ENCODE peak calls at places on chromosomes 2 and 18, in eight cellular contexts. F, P, H, V, Y, A, G and O are unnamed samples.
A peak's percentile ranks its signal among the peaks of the same experiment; 100 is the strongest.

GRCh38 chr2:208820289-208820688 is 413.7 kb downstream of the PTH2R start:
- DNase-seq in F (peak; percentile 51), P (peak; percentile 59), H (peak; percentile 56), V (no peak), Y (no peak), A (no peak), G (no peak), O (no peak)

GRCh38 chr2:192016265-192016664 is 169.4 kb upstream of the CAVIN2 start:
- DNase-seq in F (no peak), P (peak; percentile 72), H (no peak), V (peak; percentile 62), Y (no peak), A (no peak), G (no peak), O (no peak)

GRCh38 chr2:101630224-101630949 is 67.1 kb upstream of the MAP4K4 start:
- DNase-seq in F (no peak), P (peak; percentile 93), H (no peak), V (no peak), Y (no peak), A (no peak), G (no peak), O (no peak)

GRCh38 chr2:221791840-221792239 is 219.7 kb upstream of the EPHA4 start:
- DNase-seq in F (no peak), P (peak; percentile 51), H (no peak), V (no peak), Y (no peak), A (no peak), G (no peak), O (no peak)

GRCh38 chr18:51164327-51165290 is 32.9 kb downstream of the MEX3C start:
- DNase-seq in F (no peak), P (no peak), H (no peak), V (no peak), Y (no peak), A (no peak), G (no peak), O (no peak)

GRCh38 chr2:148680462-148680861 is 35.9 kb downstream of the EPC2 start:
- DNase-seq in F (no peak), P (peak; percentile 29), H (peak; percentile 22), V (no peak), Y (no peak), A (no peak), G (no peak), O (no peak)

GRCh38 chr2:33763671-33764310 is 164.7 kb upstream of the FAM98A start:
- DNase-seq in F (no peak), P (peak; percentile 30), H (no peak), V (no peak), Y (no peak), A (no peak), G (no peak), O (no peak)

GRCh38 chr2:239276813-239277193 is 124.0 kb downstream of the HDAC4 start:
- DNase-seq in F (no peak), P (no peak), H (no peak), V (no peak), Y (no peak), A (no peak), G (no peak), O (no peak)

GRCh38 chr18:79211844-79212243 is 142.7 kb downstream of the ATP9B start:
- DNase-seq in F (no peak), P (peak; percentile 34), H (no peak), V (no peak), Y (no peak), A (no peak), G (no peak), O (no peak)

GRCh38 chr2:109324859-109325258 is 195.9 kb downstream of the SH3RF3 start:
- DNase-seq in F (no peak), P (peak; percentile 57), H (no peak), V (peak; percentile 94), Y (no peak), A (no peak), G (no peak), O (peak; percentile 76)

GRCh38 chr2:45344502-45344901 is 266.6 kb downstream of the SRBD1 start:
- DNase-seq in F (no peak), P (no peak), H (no peak), V (no peak), Y (no peak), A (no peak), G (no peak), O (no peak)

GRCh38 chr2:241189093-241189855 is 797 bp downstream of the ANO7 start:
- DNase-seq in F (no peak), P (no peak), H (no peak), V (no peak), Y (no peak), A (no peak), G (no peak), O (no peak)

GRCh38 chr18:75350440-75350839 is 77.1 kb downstream of the SMIM21 start:
- DNase-seq in F (no peak), P (no peak), H (no peak), V (no peak), Y (no peak), A (no peak), G (no peak), O (no peak)

GRCh38 chr2:9675369-9676351 is 44.9 kb upstream of the YWHAQ start:
- DNase-seq in F (peak; percentile 20), P (peak; percentile 94), H (peak; percentile 85), V (peak; percentile 95), Y (no peak), A (no peak), G (no peak), O (no peak)

GRCh38 chr2:113791697-113792590 is 35.5 kb upstream of the SLC35F5 start:
- DNase-seq in F (no peak), P (peak; percentile 53), H (peak; percentile 99), V (peak; percentile 64), Y (no peak), A (no peak), G (peak; percentile 22), O (no peak)

GRCh38 chr2:8098952-8099582 is 582.8 kb upstream of the ID2 start:
- DNase-seq in F (no peak), P (no peak), H (no peak), V (no peak), Y (no peak), A (no peak), G (no peak), O (no peak)

GRCh38 chr2:240960963-240961876 is 37.2 kb upstream of the SNED1 start:
- DNase-seq in F (no peak), P (no peak), H (no peak), V (no peak), Y (no peak), A (no peak), G (no peak), O (peak; percentile 13)